ENCODE peak calls at places on chromosomes 7 and 10, in seven cellular contexts. U is left cardiac atrium, L is EH, G is gastrocnemius medialis, B is left colon, X is epithelial cell of esophagus, C is EL. W is an unnamed sample.

GRCh38 chr7:36594445-36594844 is 129.8 kb downstream of the AOAH start:
- DNase-seq in G (no peak), C (no peak), B (no peak), L (no peak), X (no peak), U (no peak), W (no peak)

GRCh38 chr10:101569838-101570763 is 18.0 kb downstream of the POLL start:
- DNase-seq in L (peak), G (peak), C (peak), B (peak), U (peak), X (peak), W (peak)

GRCh38 chr10:3775671-3776551 is 9.1 kb downstream of the KLF6 start:
- DNase-seq in U (no peak), X (peak), C (peak), B (peak), G (peak), L (peak), W (no peak)

GRCh38 chr7:81260152-81260551 is 341.3 kb upstream of the SEMA3C start:
- DNase-seq in B (no peak), L (no peak), G (no peak), U (no peak), C (no peak), X (no peak), W (no peak)

GRCh38 chr7:132446666-132447217 is 129.5 kb downstream of the PLXNA4 start:
- DNase-seq in X (no peak), B (peak), G (no peak), C (no peak), U (no peak), L (no peak), W (no peak)

GRCh38 chr7:49789736-49790135 is 16.3 kb downstream of the VWC2 start:
- DNase-seq in U (no peak), X (no peak), B (no peak), C (no peak), L (no peak), G (no peak), W (no peak)

GRCh38 chr10:19966751-19967150 is 150.5 kb downstream of the PLXDC2 start:
- DNase-seq in L (no peak), X (no peak), C (no peak), G (no peak), U (no peak), B (no peak), W (no peak)

GRCh38 chr7:37432240-37432917 is 16.3 kb downstream of the ELMO1 start:
- DNase-seq in C (no peak), G (no peak), U (no peak), B (no peak), X (no peak), L (no peak), W (no peak)

GRCh38 chr10:129857242-129857960 is 106.7 kb downstream of the EBF3 start:
- DNase-seq in X (no peak), L (no peak), G (no peak), C (no peak), U (no peak), B (no peak), W (no peak)

GRCh38 chr7:41881313-41882130 is 178.6 kb upstream of the INHBA start:
- DNase-seq in U (no peak), L (no peak), C (no peak), G (peak), B (peak), X (no peak), W (peak)

GRCh38 chr10:29598861-29599311 is 35.9 kb downstream of the SVIL start:
- DNase-seq in U (no peak), X (peak), G (peak), L (peak), B (no peak), C (no peak), W (no peak)

GRCh38 chr10:78871796-78872195 is 197.0 kb upstream of the ZMIZ1 start:
- DNase-seq in C (no peak), X (no peak), U (no peak), B (no peak), L (no peak), G (no peak), W (no peak)

GRCh38 chr7:44144426-44144967 is 3.4 kb upstream of the MYL7 start:
- DNase-seq in L (no peak), X (no peak), U (no peak), C (no peak), G (no peak), B (no peak), W (peak)

GRCh38 chr10:113945075-113945686 is 90.7 kb downstream of the NHLRC2 start:
- DNase-seq in C (peak), G (no peak), U (no peak), B (peak), X (peak), L (peak), W (no peak)

GRCh38 chr10:60611291-60611747 is 167.0 kb upstream of the CDK1 start:
- DNase-seq in C (peak), G (no peak), X (peak), L (peak), B (no peak), U (no peak), W (no peak)

GRCh38 chr10:132429281-132430230 is 32.6 kb downstream of the PWWP2B start:
- DNase-seq in C (no peak), B (peak), U (no peak), L (no peak), X (no peak), G (no peak), W (no peak)

GRCh38 chr7:2551418-2551817 is 3.9 kb downstream of the BRAT1 start:
- DNase-seq in L (no peak), B (peak), G (no peak), C (no peak), U (no peak), X (no peak), W (no peak)

GRCh38 chr10:95604630-95605029 is 43.5 kb upstream of the SORBS1 start:
- DNase-seq in B (no peak), U (no peak), G (no peak), L (peak), C (no peak), X (no peak), W (no peak)

GRCh38 chr10:122861724-122862161 is 16.1 kb upstream of the CUZD1 start:
- DNase-seq in B (no peak), C (peak), L (peak), U (no peak), X (peak), G (no peak), W (no peak)

GRCh38 chr7:67870396-67870795 is 873.8 kb downstream of the TYW1 start:
- DNase-seq in G (no peak), C (no peak), U (no peak), L (no peak), X (no peak), B (no peak), W (no peak)

GRCh38 chr7:45068236-45069023 is 20.3 kb downstream of the NACAD start:
- DNase-seq in G (no peak), B (no peak), L (no peak), C (no peak), X (no peak), U (no peak), W (no peak)

GRCh38 chr10:17431871-17432311 is 22.5 kb downstream of the ST8SIA6 start:
- DNase-seq in B (no peak), X (peak), C (peak), G (no peak), U (no peak), L (peak), W (no peak)

GRCh38 chr7:157274991-157275427 is 61.8 kb upstream of the DNAJB6 start:
- DNase-seq in X (no peak), B (no peak), C (no peak), G (no peak), L (no peak), U (no peak), W (peak)

GRCh38 chr10:29734980-29735627 is 100.3 kb upstream of the SVIL start:
- DNase-seq in L (peak), C (peak), X (peak), U (peak), B (peak), G (peak), W (peak)

GRCh38 chr7:51046482-51046881 is 263.8 kb upstream of the GRB10 start:
- DNase-seq in G (no peak), U (no peak), B (no peak), L (no peak), C (no peak), X (peak), W (no peak)

GRCh38 chr10:30898964-30899363 is 132.7 kb downstream of the ZNF438 start:
- DNase-seq in B (no peak), C (no peak), G (no peak), X (no peak), U (no peak), L (peak), W (no peak)

GRCh38 chr7:24896031-24896433 is 83.9 kb downstream of the OSBPL3 start:
- DNase-seq in X (no peak), C (no peak), B (no peak), U (no peak), L (no peak), G (no peak), W (no peak)

GRCh38 chr7:22262538-22262937 is 94.4 kb downstream of the RAPGEF5 start:
- DNase-seq in C (no peak), X (no peak), U (no peak), L (no peak), G (no peak), B (no peak), W (no peak)

GRCh38 chr10:71554671-71555070 is 158.0 kb downstream of the CDH23 start:
- DNase-seq in L (no peak), X (no peak), B (no peak), U (no peak), C (no peak), G (no peak), W (no peak)

GRCh38 chr10:124677291-124677690 is 66.9 kb downstream of the FAM53B start:
- DNase-seq in C (no peak), U (no peak), X (no peak), L (no peak), B (no peak), G (no peak), W (no peak)

GRCh38 chr10:121033371-121033770 is 182.2 kb downstream of the WDR11 start:
- DNase-seq in B (no peak), U (no peak), C (no peak), L (no peak), X (no peak), G (no peak), W (no peak)

GRCh38 chr7:45171946-45172345 is 14.4 kb downstream of the RAMP3 start:
- DNase-seq in X (no peak), G (no peak), L (no peak), U (no peak), C (no peak), B (no peak), W (peak)

GRCh38 chr7:4017081-4017480 is 665.0 kb upstream of the FOXK1 start:
- DNase-seq in X (no peak), G (no peak), U (no peak), B (no peak), L (no peak), C (no peak), W (no peak)

GRCh38 chr10:34736976-34737771 is 77.9 kb downstream of the PARD3 start:
- DNase-seq in L (no peak), G (no peak), B (no peak), X (no peak), C (no peak), U (no peak), W (no peak)

GRCh38 chr10:81021428-81022129 is 483.9 kb downstream of the SH2D4B start:
- DNase-seq in L (no peak), G (no peak), U (no peak), X (no peak), B (no peak), C (no peak), W (no peak)

GRCh38 chr7:150450491-150450992 is at the start of gene GIMAP8:
- DNase-seq in L (no peak), U (peak), C (no peak), G (peak), B (peak), X (no peak), W (peak)

W was measured in tibial artery.